ENCODE peak calls at places on chromosomes 4 and X, in six cellular contexts. V is AG10803, N is AML-193, J is H54, K is immature natural killer cell, D is HS-5. U is an unnamed sample.

GRCh38 chrX:43958529-43958928 is 14.7 kb downstream of the NDP start:
- DNase-seq in D (peak), V (peak), K (peak), N (peak), J (peak), U (peak)

GRCh38 chr4:112765317-112765989 is 128.5 kb downstream of the LARP7 start:
- DNase-seq in V (no peak), N (peak), D (no peak), K (no peak), J (no peak), U (peak)

GRCh38 chr4:76966024-76966579 is 16.6 kb downstream of the SEPTIN11 start:
- DNase-seq in D (no peak), N (no peak), K (no peak), J (no peak), V (no peak), U (no peak)

GRCh38 chrX:136953867-136954787 is 73.6 kb upstream of the RBMX start:
- DNase-seq in K (peak), V (peak), D (peak), J (peak), N (peak), U (peak)

GRCh38 chr4:110742148-110742547 is 119.3 kb upstream of the PITX2 start:
- DNase-seq in J (no peak), V (peak), D (no peak), K (no peak), N (no peak), U (no peak)

GRCh38 chr4:7041851-7042696 is 1.1 kb upstream of the TADA2B start:
- DNase-seq in K (no peak), V (no peak), J (peak), D (no peak), N (peak), U (no peak)

GRCh38 chr4:15691346-15692140 is 9.9 kb downstream of the FAM200B start:
- DNase-seq in K (no peak), N (no peak), V (peak), J (no peak), D (peak), U (no peak)

GRCh38 chr4:25128671-25129070 is 31.6 kb downstream of the SEPSECS start:
- DNase-seq in D (peak), V (no peak), N (no peak), J (no peak), K (no peak), U (no peak)

GRCh38 chr4:153950100-153950979 is 161.5 kb upstream of the SFRP2 start:
- DNase-seq in K (peak), N (no peak), V (no peak), J (no peak), D (no peak), U (peak)

GRCh38 chr4:30536231-30536630 is 183.9 kb upstream of the PCDH7 start:
- DNase-seq in D (no peak), V (no peak), J (no peak), N (no peak), K (no peak), U (no peak)

GRCh38 chr4:1293981-1294380 is 4.3 kb downstream of the MAEA start:
- DNase-seq in N (no peak), J (no peak), V (no peak), D (no peak), K (no peak), U (no peak)

GRCh38 chrX:72016881-72017783 is 106.5 kb downstream of the NHSL2 start:
- DNase-seq in N (no peak), K (no peak), J (no peak), D (no peak), V (no peak), U (no peak)

GRCh38 chr4:82523179-82523578 is 38.6 kb downstream of the TMEM150C start:
- DNase-seq in V (no peak), K (no peak), J (no peak), D (no peak), N (no peak), U (no peak)

GRCh38 chr4:23921447-23921845 is 31.6 kb upstream of the PPARGC1A start:
- DNase-seq in N (no peak), K (no peak), V (no peak), D (no peak), J (no peak), U (no peak)

GRCh38 chr4:28225005-28225404 is 1364.4 kb downstream of the STIM2 start:
- DNase-seq in N (no peak), D (no peak), K (no peak), J (no peak), V (peak), U (no peak)

GRCh38 chr4:185467991-185468390 is 3.5 kb downstream of the CCDC110 start:
- DNase-seq in D (no peak), J (no peak), V (no peak), N (no peak), K (no peak), U (no peak)

GRCh38 chr4:169115144-169115896 is 105.3 kb upstream of the CBR4 start:
- DNase-seq in J (no peak), N (no peak), V (no peak), D (no peak), K (no peak), U (no peak)

GRCh38 chr4:98746936-98747658 is 88.7 kb upstream of the TSPAN5 start:
- DNase-seq in K (no peak), D (no peak), N (no peak), V (no peak), J (no peak), U (no peak)

GRCh38 chrX:71545364-71545763 is 12.5 kb downstream of the OGT start:
- DNase-seq in K (no peak), N (no peak), J (no peak), D (no peak), V (no peak), U (no peak)

GRCh38 chr4:73853246-73853704 is at the start of gene PF4V1:
- DNase-seq in V (no peak), J (no peak), N (no peak), K (no peak), D (no peak), U (no peak)